ENCODE peak calls at places on chromosomes 7 and 10, in ten cellular contexts. One of them, this sample, is unnamed.

GRCh38 chr7:69932034-69932628 is 333.9 kb downstream of the AUTS2 start:
- DNase-seq in transverse colon: no peak
- DNase-seq in bronchial epithelial cell: peak; percentile 2
- DNase-seq in lower lobe of right lung: no peak
- DNase-seq in effector memory CD4-positive, alpha-beta T cell: no peak
- DNase-seq in CD4-positive, alpha-beta memory T cell: no peak
- DNase-seq in K562: no peak
- DNase-seq in uterus: peak; percentile 24
- DNase-seq in endothelial cell of umbilical vein: no peak
- DNase-seq in SJSA1: no peak
- DNase-seq in this sample: no peak

GRCh38 chr10:72597897-72598296 is 28.0 kb downstream of the MICU1 start:
- DNase-seq in transverse colon: no peak
- DNase-seq in bronchial epithelial cell: no peak
- DNase-seq in lower lobe of right lung: no peak
- DNase-seq in effector memory CD4-positive, alpha-beta T cell: no peak
- DNase-seq in CD4-positive, alpha-beta memory T cell: no peak
- DNase-seq in K562: no peak
- DNase-seq in uterus: no peak
- DNase-seq in endothelial cell of umbilical vein: no peak
- DNase-seq in SJSA1: no peak
- DNase-seq in this sample: no peak

GRCh38 chr10:120732643-120733313 is 118.4 kb upstream of the WDR11 start:
- DNase-seq in transverse colon: no peak
- DNase-seq in bronchial epithelial cell: peak; percentile 92
- DNase-seq in lower lobe of right lung: no peak
- DNase-seq in effector memory CD4-positive, alpha-beta T cell: no peak
- DNase-seq in CD4-positive, alpha-beta memory T cell: no peak
- DNase-seq in K562: no peak
- DNase-seq in uterus: no peak
- DNase-seq in endothelial cell of umbilical vein: peak; percentile 57
- DNase-seq in SJSA1: no peak
- DNase-seq in this sample: no peak

GRCh38 chr7:158241919-158242318 is 345.7 kb downstream of the PTPRN2 start:
- DNase-seq in transverse colon: no peak
- DNase-seq in bronchial epithelial cell: no peak
- DNase-seq in lower lobe of right lung: no peak
- DNase-seq in effector memory CD4-positive, alpha-beta T cell: no peak
- DNase-seq in CD4-positive, alpha-beta memory T cell: no peak
- DNase-seq in K562: peak; percentile 4
- DNase-seq in uterus: no peak
- DNase-seq in endothelial cell of umbilical vein: no peak
- DNase-seq in SJSA1: no peak
- DNase-seq in this sample: no peak

GRCh38 chr7:20532841-20533240 is 82.6 kb upstream of the ABCB5 start:
- DNase-seq in transverse colon: no peak
- DNase-seq in bronchial epithelial cell: peak; percentile 34
- DNase-seq in lower lobe of right lung: no peak
- DNase-seq in effector memory CD4-positive, alpha-beta T cell: no peak
- DNase-seq in CD4-positive, alpha-beta memory T cell: no peak
- DNase-seq in K562: no peak
- DNase-seq in uterus: no peak
- DNase-seq in endothelial cell of umbilical vein: peak; percentile 80
- DNase-seq in SJSA1: no peak
- DNase-seq in this sample: peak; percentile 72

GRCh38 chr10:26391701-26392695 is 46.1 kb upstream of the APBB1IP start:
- DNase-seq in transverse colon: no peak
- DNase-seq in bronchial epithelial cell: no peak
- DNase-seq in lower lobe of right lung: peak; percentile 60
- DNase-seq in effector memory CD4-positive, alpha-beta T cell: no peak
- DNase-seq in CD4-positive, alpha-beta memory T cell: no peak
- DNase-seq in K562: no peak
- DNase-seq in uterus: no peak
- DNase-seq in endothelial cell of umbilical vein: no peak
- DNase-seq in SJSA1: no peak
- DNase-seq in this sample: no peak

GRCh38 chr7:42192851-42193456 is 44.1 kb downstream of the GLI3 start:
- DNase-seq in transverse colon: no peak
- DNase-seq in bronchial epithelial cell: peak; percentile 46
- DNase-seq in lower lobe of right lung: no peak
- DNase-seq in effector memory CD4-positive, alpha-beta T cell: no peak
- DNase-seq in CD4-positive, alpha-beta memory T cell: no peak
- DNase-seq in K562: no peak
- DNase-seq in uterus: no peak
- DNase-seq in endothelial cell of umbilical vein: peak; percentile 15
- DNase-seq in SJSA1: no peak
- DNase-seq in this sample: no peak

GRCh38 chr7:135248546-135248945 is 14.9 kb downstream of the STRA8 start:
- DNase-seq in transverse colon: no peak
- DNase-seq in bronchial epithelial cell: no peak
- DNase-seq in lower lobe of right lung: no peak
- DNase-seq in effector memory CD4-positive, alpha-beta T cell: no peak
- DNase-seq in CD4-positive, alpha-beta memory T cell: no peak
- DNase-seq in K562: no peak
- DNase-seq in uterus: no peak
- DNase-seq in endothelial cell of umbilical vein: no peak
- DNase-seq in SJSA1: peak; percentile 3
- DNase-seq in this sample: no peak

GRCh38 chr7:2002561-2003450 is 229.9 kb downstream of the MAD1L1 start:
- DNase-seq in transverse colon: no peak
- DNase-seq in bronchial epithelial cell: no peak
- DNase-seq in lower lobe of right lung: peak; percentile 38
- DNase-seq in effector memory CD4-positive, alpha-beta T cell: no peak
- DNase-seq in CD4-positive, alpha-beta memory T cell: no peak
- DNase-seq in K562: no peak
- DNase-seq in uterus: peak; percentile 8
- DNase-seq in endothelial cell of umbilical vein: no peak
- DNase-seq in SJSA1: no peak
- DNase-seq in this sample: no peak

GRCh38 chr7:68246189-68246633 is 1249.6 kb downstream of the TYW1 start:
- DNase-seq in transverse colon: no peak
- DNase-seq in bronchial epithelial cell: peak; percentile 55
- DNase-seq in lower lobe of right lung: no peak
- DNase-seq in effector memory CD4-positive, alpha-beta T cell: no peak
- DNase-seq in CD4-positive, alpha-beta memory T cell: no peak
- DNase-seq in K562: no peak
- DNase-seq in uterus: no peak
- DNase-seq in endothelial cell of umbilical vein: no peak
- DNase-seq in SJSA1: no peak
- DNase-seq in this sample: no peak

GRCh38 chr7:84939888-84940287 is 247.0 kb downstream of the SEMA3D start:
- DNase-seq in transverse colon: no peak
- DNase-seq in bronchial epithelial cell: no peak
- DNase-seq in lower lobe of right lung: peak; percentile 30
- DNase-seq in effector memory CD4-positive, alpha-beta T cell: no peak
- DNase-seq in CD4-positive, alpha-beta memory T cell: no peak
- DNase-seq in K562: no peak
- DNase-seq in uterus: no peak
- DNase-seq in endothelial cell of umbilical vein: no peak
- DNase-seq in SJSA1: no peak
- DNase-seq in this sample: no peak

GRCh38 chr10:61301560-61301959 is 151.6 kb downstream of the TMEM26 start:
- DNase-seq in transverse colon: no peak
- DNase-seq in bronchial epithelial cell: no peak
- DNase-seq in lower lobe of right lung: no peak
- DNase-seq in effector memory CD4-positive, alpha-beta T cell: no peak
- DNase-seq in CD4-positive, alpha-beta memory T cell: no peak
- DNase-seq in K562: no peak
- DNase-seq in uterus: no peak
- DNase-seq in endothelial cell of umbilical vein: no peak
- DNase-seq in SJSA1: no peak
- DNase-seq in this sample: no peak

GRCh38 chr7:92691578-92691977 is 101.4 kb upstream of the FAM133B start:
- DNase-seq in transverse colon: no peak
- DNase-seq in bronchial epithelial cell: peak; percentile 65
- DNase-seq in lower lobe of right lung: no peak
- DNase-seq in effector memory CD4-positive, alpha-beta T cell: no peak
- DNase-seq in CD4-positive, alpha-beta memory T cell: peak; percentile 43
- DNase-seq in K562: peak; percentile 35
- DNase-seq in uterus: no peak
- DNase-seq in endothelial cell of umbilical vein: peak; percentile 77
- DNase-seq in SJSA1: no peak
- DNase-seq in this sample: no peak

GRCh38 chr7:112161253-112162160 is 44.7 kb downstream of the DOCK4 start:
- DNase-seq in transverse colon: no peak
- DNase-seq in bronchial epithelial cell: no peak
- DNase-seq in lower lobe of right lung: no peak
- DNase-seq in effector memory CD4-positive, alpha-beta T cell: no peak
- DNase-seq in CD4-positive, alpha-beta memory T cell: no peak
- DNase-seq in K562: no peak
- DNase-seq in uterus: no peak
- DNase-seq in endothelial cell of umbilical vein: no peak
- DNase-seq in SJSA1: no peak
- DNase-seq in this sample: no peak

GRCh38 chr7:152463714-152464311 is 28.0 kb upstream of the KMT2C start:
- DNase-seq in transverse colon: peak; percentile 100
- DNase-seq in bronchial epithelial cell: peak; percentile 89
- DNase-seq in lower lobe of right lung: peak; percentile 100
- DNase-seq in effector memory CD4-positive, alpha-beta T cell: peak; percentile 100
- DNase-seq in CD4-positive, alpha-beta memory T cell: peak; percentile 100
- DNase-seq in K562: peak; percentile 100
- DNase-seq in uterus: peak; percentile 100
- DNase-seq in endothelial cell of umbilical vein: peak; percentile 99
- DNase-seq in SJSA1: peak; percentile 100
- DNase-seq in this sample: peak; percentile 98

GRCh38 chr7:6026011-6026819 is 5.0 kb upstream of the ANKRD61 start:
- DNase-seq in transverse colon: peak; percentile 89
- DNase-seq in bronchial epithelial cell: peak; percentile 12
- DNase-seq in lower lobe of right lung: peak; percentile 85
- DNase-seq in effector memory CD4-positive, alpha-beta T cell: peak; percentile 40
- DNase-seq in CD4-positive, alpha-beta memory T cell: peak; percentile 66
- DNase-seq in K562: peak; percentile 65
- DNase-seq in uterus: peak; percentile 43
- DNase-seq in endothelial cell of umbilical vein: peak; percentile 18
- DNase-seq in SJSA1: peak; percentile 63
- DNase-seq in this sample: peak; percentile 58

GRCh38 chr7:6028563-6028962 is 2.6 kb upstream of the ANKRD61 start:
- DNase-seq in transverse colon: no peak
- DNase-seq in bronchial epithelial cell: no peak
- DNase-seq in lower lobe of right lung: no peak
- DNase-seq in effector memory CD4-positive, alpha-beta T cell: no peak
- DNase-seq in CD4-positive, alpha-beta memory T cell: no peak
- DNase-seq in K562: no peak
- DNase-seq in uterus: no peak
- DNase-seq in endothelial cell of umbilical vein: no peak
- DNase-seq in SJSA1: no peak
- DNase-seq in this sample: no peak

GRCh38 chr7:6027806-6028365 is 3.3 kb upstream of the ANKRD61 start:
- DNase-seq in transverse colon: no peak
- DNase-seq in bronchial epithelial cell: no peak
- DNase-seq in lower lobe of right lung: no peak
- DNase-seq in effector memory CD4-positive, alpha-beta T cell: no peak
- DNase-seq in CD4-positive, alpha-beta memory T cell: no peak
- DNase-seq in K562: no peak
- DNase-seq in uterus: no peak
- DNase-seq in endothelial cell of umbilical vein: no peak
- DNase-seq in SJSA1: no peak
- DNase-seq in this sample: no peak

GRCh38 chr7:6023974-6024435 is 7.2 kb upstream of the ANKRD61 start:
- DNase-seq in transverse colon: no peak
- DNase-seq in bronchial epithelial cell: no peak
- DNase-seq in lower lobe of right lung: no peak
- DNase-seq in effector memory CD4-positive, alpha-beta T cell: no peak
- DNase-seq in CD4-positive, alpha-beta memory T cell: no peak
- DNase-seq in K562: peak; percentile 84
- DNase-seq in uterus: no peak
- DNase-seq in endothelial cell of umbilical vein: no peak
- DNase-seq in SJSA1: no peak
- DNase-seq in this sample: no peak

DNA sequence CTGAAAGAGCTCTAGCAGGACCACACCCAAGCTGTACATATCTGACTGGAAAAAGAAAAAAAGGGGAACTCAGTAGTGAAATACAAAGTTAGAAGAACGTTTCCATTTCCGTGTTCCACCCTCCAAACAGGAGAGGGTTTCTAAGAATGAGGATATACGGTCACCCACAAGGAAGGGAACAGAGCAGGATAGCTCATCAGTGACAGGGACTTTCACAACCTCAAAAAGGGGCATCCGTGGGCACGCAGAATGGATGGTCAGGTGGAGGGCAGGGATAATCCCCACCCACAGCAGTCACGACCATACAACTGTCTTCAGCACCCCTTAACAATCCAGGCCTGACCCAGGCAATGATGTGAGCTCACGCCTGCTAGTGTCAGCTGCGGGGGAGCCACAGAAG is 4.3 kb upstream of the ANKRD61 start:
- DNase-seq in transverse colon: no peak
- DNase-seq in bronchial epithelial cell: no peak
- DNase-seq in lower lobe of right lung: no peak
- DNase-seq in effector memory CD4-positive, alpha-beta T cell: no peak
- DNase-seq in CD4-positive, alpha-beta memory T cell: no peak
- DNase-seq in K562: no peak
- DNase-seq in uterus: no peak
- DNase-seq in endothelial cell of umbilical vein: no peak
- DNase-seq in SJSA1: no peak
- DNase-seq in this sample: no peak
- H3K36me3 ChIP-seq in transverse colon: no peaks in the 10 kb centered on the region
- H3K36me3 ChIP-seq in bronchial epithelial cell: peaks cover 23% of the 10 kb centered on the region
- H3K36me3 ChIP-seq in lower lobe of right lung: peaks cover 99% of the 10 kb centered on the region
- H3K36me3 ChIP-seq in effector memory CD4-positive, alpha-beta T cell: peaks cover 46% of the 10 kb centered on the region
- H3K36me3 ChIP-seq in CD4-positive, alpha-beta memory T cell: peaks cover 52% of the 10 kb centered on the region
- H3K36me3 ChIP-seq in K562: peaks cover 92% of the 10 kb centered on the region
- H3K36me3 ChIP-seq in uterus: peaks cover 3% of the 10 kb centered on the region
- H3K36me3 ChIP-seq in endothelial cell of umbilical vein: peaks cover 25% of the 10 kb centered on the region
- H3K36me3 ChIP-seq in SJSA1: peaks cover 84% of the 10 kb centered on the region
- H3K36me3 ChIP-seq in this sample: peaks cover 58% of the 10 kb centered on the region

GRCh38 chr7:81652225-81652624 is 117.6 kb downstream of the HGF start:
- DNase-seq in transverse colon: no peak
- DNase-seq in bronchial epithelial cell: no peak
- DNase-seq in lower lobe of right lung: no peak
- DNase-seq in effector memory CD4-positive, alpha-beta T cell: no peak
- DNase-seq in CD4-positive, alpha-beta memory T cell: no peak
- DNase-seq in K562: no peak
- DNase-seq in uterus: no peak
- DNase-seq in endothelial cell of umbilical vein: no peak
- DNase-seq in SJSA1: no peak
- DNase-seq in this sample: no peak
- H3K36me3 ChIP-seq in transverse colon: no peaks in the 10 kb centered on the region
- H3K36me3 ChIP-seq in bronchial epithelial cell: no peaks in the 10 kb centered on the region
- H3K36me3 ChIP-seq in lower lobe of right lung: no peaks in the 10 kb centered on the region
- H3K36me3 ChIP-seq in effector memory CD4-positive, alpha-beta T cell: no peaks in the 10 kb centered on the region
- H3K36me3 ChIP-seq in CD4-positive, alpha-beta memory T cell: no peaks in the 10 kb centered on the region
- H3K36me3 ChIP-seq in K562: no peaks in the 10 kb centered on the region
- H3K36me3 ChIP-seq in uterus: no peaks in the 10 kb centered on the region
- H3K36me3 ChIP-seq in endothelial cell of umbilical vein: no peaks in the 10 kb centered on the region
- H3K36me3 ChIP-seq in SJSA1: no peaks in the 10 kb centered on the region
- H3K36me3 ChIP-seq in this sample: no peaks in the 10 kb centered on the region

GRCh38 chr10:105729428-105729827 is 1088.3 kb downstream of the SORCS3 start:
- DNase-seq in transverse colon: no peak
- DNase-seq in bronchial epithelial cell: no peak
- DNase-seq in lower lobe of right lung: no peak
- DNase-seq in effector memory CD4-positive, alpha-beta T cell: no peak
- DNase-seq in CD4-positive, alpha-beta memory T cell: no peak
- DNase-seq in K562: no peak
- DNase-seq in uterus: no peak
- DNase-seq in endothelial cell of umbilical vein: no peak
- DNase-seq in SJSA1: no peak
- DNase-seq in this sample: no peak
- H3K36me3 ChIP-seq in transverse colon: no peaks in the 10 kb centered on the region
- H3K36me3 ChIP-seq in bronchial epithelial cell: no peaks in the 10 kb centered on the region
- H3K36me3 ChIP-seq in lower lobe of right lung: no peaks in the 10 kb centered on the region
- H3K36me3 ChIP-seq in effector memory CD4-positive, alpha-beta T cell: no peaks in the 10 kb centered on the region
- H3K36me3 ChIP-seq in CD4-positive, alpha-beta memory T cell: no peaks in the 10 kb centered on the region
- H3K36me3 ChIP-seq in K562: no peaks in the 10 kb centered on the region
- H3K36me3 ChIP-seq in uterus: no peaks in the 10 kb centered on the region
- H3K36me3 ChIP-seq in endothelial cell of umbilical vein: no peaks in the 10 kb centered on the region
- H3K36me3 ChIP-seq in SJSA1: no peaks in the 10 kb centered on the region
- H3K36me3 ChIP-seq in this sample: no peaks in the 10 kb centered on the region

GRCh38 chr7:37480026-37480425 is 31.4 kb upstream of the ELMO1 start:
- DNase-seq in transverse colon: no peak
- DNase-seq in bronchial epithelial cell: no peak
- DNase-seq in lower lobe of right lung: no peak
- DNase-seq in effector memory CD4-positive, alpha-beta T cell: no peak
- DNase-seq in CD4-positive, alpha-beta memory T cell: no peak
- DNase-seq in K562: no peak
- DNase-seq in uterus: no peak
- DNase-seq in endothelial cell of umbilical vein: no peak
- DNase-seq in SJSA1: no peak
- DNase-seq in this sample: no peak
- H3K36me3 ChIP-seq in transverse colon: no peaks in the 10 kb centered on the region
- H3K36me3 ChIP-seq in bronchial epithelial cell: no peaks in the 10 kb centered on the region
- H3K36me3 ChIP-seq in lower lobe of right lung: no peaks in the 10 kb centered on the region
- H3K36me3 ChIP-seq in effector memory CD4-positive, alpha-beta T cell: no peaks in the 10 kb centered on the region
- H3K36me3 ChIP-seq in CD4-positive, alpha-beta memory T cell: no peaks in the 10 kb centered on the region
- H3K36me3 ChIP-seq in K562: no peaks in the 10 kb centered on the region
- H3K36me3 ChIP-seq in uterus: no peaks in the 10 kb centered on the region
- H3K36me3 ChIP-seq in endothelial cell of umbilical vein: no peaks in the 10 kb centered on the region
- H3K36me3 ChIP-seq in SJSA1: no peaks in the 10 kb centered on the region
- H3K36me3 ChIP-seq in this sample: no peaks in the 10 kb centered on the region